ENCODE peak calls at places on chromosomes 5 and 9, in eight cellular contexts. U is colonic mucosa, E is neuronal stem cell, Z is HepG2, V is neural progenitor cell, A is endothelial cell of umbilical vein, G is HCT116, J is PC-3. Q is an unnamed sample.

GRCh38 chr9:107504585-107505455 is 15.3 kb upstream of the KLF4 start:
- DNase-seq in J (peak), U (peak), G (no peak), V (no peak), E (no peak), Z (peak), A (peak), Q (peak)

GRCh38 chr9:95018099-95018927 is 291.8 kb downstream of the AOPEP start:
- DNase-seq in U (no peak), Z (peak), V (peak), E (no peak), J (peak), G (peak), A (peak), Q (peak)

GRCh38 chr9:135075234-135076142 is 12.0 kb upstream of the OLFM1 start:
- DNase-seq in G (no peak), J (no peak), A (no peak), Z (no peak), E (no peak), V (peak), U (peak), Q (peak)

GRCh38 chr5:128144491-128144890 is 60.9 kb downstream of the SLC12A2 start:
- DNase-seq in A (no peak), E (no peak), Z (peak), U (no peak), G (no peak), J (no peak), V (no peak), Q (peak)

GRCh38 chr5:142426129-142426641 is 101.4 kb upstream of the SPRY4 start:
- DNase-seq in G (no peak), J (peak), A (peak), E (no peak), U (no peak), Z (no peak), V (no peak), Q (peak)

GRCh38 chr5:133605323-133605722 is 7.0 kb downstream of the FSTL4 start:
- DNase-seq in J (no peak), A (no peak), E (no peak), G (no peak), Z (no peak), U (no peak), V (no peak), Q (no peak)

GRCh38 chr5:33439905-33440481 is 772 bp upstream of the TARS1 start:
- DNase-seq in E (no peak), A (no peak), V (no peak), U (no peak), G (no peak), Z (peak), J (peak), Q (peak)

GRCh38 chr9:120878188-120879130 is 1.5 kb upstream of the PHF19 start:
- DNase-seq in A (no peak), E (no peak), U (no peak), Z (no peak), V (no peak), J (no peak), G (no peak), Q (no peak)

GRCh38 chr9:121393318-121393717 is 23.3 kb upstream of the STOM start:
- DNase-seq in Z (no peak), G (no peak), V (no peak), A (peak), J (peak), E (no peak), U (no peak), Q (peak)

GRCh38 chr5:123206618-123207320 is 117.7 kb downstream of the PRDM6 start:
- DNase-seq in A (no peak), Z (no peak), J (no peak), V (no peak), E (no peak), U (no peak), G (no peak), Q (peak)

GRCh38 chr5:177602458-177602830 is 2.5 kb downstream of the B4GALT7 start:
- DNase-seq in U (no peak), J (no peak), E (no peak), Z (no peak), A (no peak), V (no peak), G (no peak), Q (no peak)

GRCh38 chr5:102231693-102232619 is 64.1 kb downstream of the SLCO4C1 start:
- DNase-seq in V (peak), J (no peak), E (no peak), A (no peak), U (no peak), G (no peak), Z (no peak), Q (no peak)

GRCh38 chr5:172648008-172648359 is 6.9 kb downstream of the NEURL1B start:
- DNase-seq in G (no peak), Z (no peak), E (no peak), J (no peak), V (no peak), U (no peak), A (no peak), Q (no peak)

GRCh38 chr5:6291961-6292360 is 86.4 kb downstream of the MED10 start:
- DNase-seq in E (no peak), J (peak), G (peak), Z (peak), V (peak), U (no peak), A (peak), Q (no peak)

GRCh38 chr5:94025788-94026473 is 284.5 kb upstream of the POU5F2 start:
- DNase-seq in Z (peak), V (peak), A (no peak), J (no peak), G (no peak), E (no peak), U (no peak), Q (no peak)

GRCh38 chr9:132806723-132807421 is 71.2 kb downstream of the AK8 start:
- DNase-seq in V (peak), E (no peak), Z (no peak), G (no peak), U (no peak), A (no peak), J (peak), Q (no peak)

DNA sequence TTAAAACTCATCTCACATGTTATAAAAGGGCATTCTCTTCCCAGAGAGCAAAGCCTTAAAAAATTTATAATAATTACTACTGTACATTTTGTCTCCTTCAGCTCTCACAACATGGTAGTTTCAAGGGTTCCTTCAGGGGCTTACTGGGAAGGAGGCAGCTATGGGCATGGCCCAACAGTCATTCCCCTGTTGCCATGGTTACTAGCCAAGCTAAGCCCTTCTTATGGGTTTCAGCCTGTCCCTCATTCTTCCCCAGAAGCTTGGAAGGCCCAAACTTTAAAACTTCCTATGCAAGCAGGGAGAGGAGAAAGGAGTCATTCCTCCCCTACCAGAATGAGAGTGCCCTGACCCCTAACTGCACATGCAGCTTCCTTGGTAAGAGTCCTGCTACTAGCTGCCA is 82.2 kb upstream of the CNTLN start:
- DNase-seq in A (no peak), U (no peak), E (peak), G (no peak), Z (no peak), V (peak), J (no peak), Q (no peak)
- H3K27ac ChIP-seq in A (no peak), U (no peak), E (no peak), G (no peak), Z (no peak), V (no peak), J (no peak), Q (no peak)

GRCh38 chr9:128420060-128420650 is 502 bp upstream of the CERCAM start:
- DNase-seq in Z (peak), U (peak), J (peak), V (peak), A (peak), E (peak), G (no peak), Q (peak)
- H3K9ac ChIP-seq in Z (peak), U (peak), J (peak), V (no peak), A (no peak), E (peak), G (peak), Q (peak)

GRCh38 chr5:114467729-114468128 is 105.9 kb downstream of the KCNN2 start:
- DNase-seq in J (peak), A (no peak), G (no peak), U (no peak), E (no peak), V (no peak), Z (no peak), Q (no peak)
- H3K27ac ChIP-seq in J (no peak), A (no peak), G (no peak), U (no peak), E (no peak), V (no peak), Z (no peak), Q (no peak)

GRCh38 chr9:110048473-110048975 is 159.4 kb downstream of the C9orf152 start:
- DNase-seq in J (peak), U (peak), E (peak), V (peak), A (peak), Z (no peak), G (peak), Q (peak)
- H3K9ac ChIP-seq in J (peak), U (peak), E (peak), V (peak), A (peak), Z (no peak), G (peak), Q (peak)

GRCh38 chr9:127154390-127155191 is 32.2 kb upstream of the ANGPTL2 start:
- DNase-seq in A (peak), J (no peak), G (no peak), Z (no peak), U (peak), E (no peak), V (no peak), Q (peak)
- H3K27ac ChIP-seq in A (peak), J (no peak), G (no peak), Z (no peak), U (no peak), E (no peak), V (no peak), Q (peak)

DNA sequence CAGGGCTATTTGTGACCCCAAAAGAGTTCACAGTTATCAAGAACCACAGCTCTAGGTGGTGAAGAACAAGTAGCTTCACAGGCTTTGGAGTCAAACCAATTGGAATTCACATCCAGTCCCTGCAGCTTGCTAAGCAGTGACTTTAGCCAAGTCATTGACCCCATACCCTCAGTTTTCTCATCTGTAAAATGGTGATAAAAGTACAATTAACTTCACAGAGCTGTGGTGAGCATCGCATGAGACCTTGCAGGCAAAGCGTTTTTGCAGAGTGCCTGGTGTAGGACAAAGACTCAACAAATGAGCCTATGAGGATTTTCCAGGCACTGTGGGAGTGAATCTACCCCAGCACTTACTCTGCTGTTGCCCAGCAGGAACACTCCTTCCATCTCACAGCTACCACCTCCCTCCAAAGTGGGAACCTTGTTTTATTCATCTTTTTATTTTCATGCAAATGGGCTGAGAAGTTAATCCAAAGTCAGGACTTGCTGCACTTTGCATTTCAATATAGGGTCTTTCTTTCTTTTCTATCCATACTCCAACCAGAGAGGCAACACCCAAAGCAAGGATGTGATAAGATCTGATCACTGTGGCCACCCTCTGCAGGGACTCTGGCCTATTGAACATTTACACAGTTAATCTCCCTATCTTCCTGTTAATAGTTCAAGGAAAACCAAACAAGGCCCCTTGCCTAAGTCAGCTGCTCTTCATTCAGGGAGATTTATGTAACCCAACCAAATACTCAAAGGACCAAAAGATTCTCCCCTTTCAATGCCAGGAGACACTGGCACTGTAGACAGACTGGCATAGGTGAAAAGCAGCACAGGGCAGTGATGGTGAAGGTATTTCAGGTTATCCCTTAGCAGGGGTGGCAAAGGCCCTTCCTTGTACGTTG is 41.9 kb downstream of the ABCA1 start:
- DNase-seq in J (no peak), E (no peak), U (no peak), A (no peak), V (no peak), Z (peak), G (no peak), Q (no peak)
- H3K9ac ChIP-seq in J (no peak), E (no peak), U (no peak), A (no peak), V (no peak), Z (peak), G (no peak), Q (no peak)

GRCh38 chr9:136690841-136691261 is 3.6 kb upstream of the AGPAT2 start:
- DNase-seq in U (no peak), Z (no peak), J (no peak), E (no peak), V (no peak), G (no peak), A (no peak), Q (no peak)

GRCh38 chr9:136693135-136693489 is 5.9 kb upstream of the AGPAT2 start:
- DNase-seq in U (no peak), J (no peak), Z (no peak), V (no peak), A (no peak), E (no peak), G (no peak), Q (no peak)

GRCh38 chr9:136691316-136692189 is 4.3 kb upstream of the AGPAT2 start:
- DNase-seq in J (no peak), E (no peak), A (no peak), V (peak), G (no peak), U (no peak), Z (no peak), Q (no peak)

GRCh38 chr9:136693490-136694162 is 6.4 kb upstream of the AGPAT2 start:
- DNase-seq in U (peak), J (peak), E (no peak), G (peak), A (peak), Z (peak), V (no peak), Q (peak)

DNA sequence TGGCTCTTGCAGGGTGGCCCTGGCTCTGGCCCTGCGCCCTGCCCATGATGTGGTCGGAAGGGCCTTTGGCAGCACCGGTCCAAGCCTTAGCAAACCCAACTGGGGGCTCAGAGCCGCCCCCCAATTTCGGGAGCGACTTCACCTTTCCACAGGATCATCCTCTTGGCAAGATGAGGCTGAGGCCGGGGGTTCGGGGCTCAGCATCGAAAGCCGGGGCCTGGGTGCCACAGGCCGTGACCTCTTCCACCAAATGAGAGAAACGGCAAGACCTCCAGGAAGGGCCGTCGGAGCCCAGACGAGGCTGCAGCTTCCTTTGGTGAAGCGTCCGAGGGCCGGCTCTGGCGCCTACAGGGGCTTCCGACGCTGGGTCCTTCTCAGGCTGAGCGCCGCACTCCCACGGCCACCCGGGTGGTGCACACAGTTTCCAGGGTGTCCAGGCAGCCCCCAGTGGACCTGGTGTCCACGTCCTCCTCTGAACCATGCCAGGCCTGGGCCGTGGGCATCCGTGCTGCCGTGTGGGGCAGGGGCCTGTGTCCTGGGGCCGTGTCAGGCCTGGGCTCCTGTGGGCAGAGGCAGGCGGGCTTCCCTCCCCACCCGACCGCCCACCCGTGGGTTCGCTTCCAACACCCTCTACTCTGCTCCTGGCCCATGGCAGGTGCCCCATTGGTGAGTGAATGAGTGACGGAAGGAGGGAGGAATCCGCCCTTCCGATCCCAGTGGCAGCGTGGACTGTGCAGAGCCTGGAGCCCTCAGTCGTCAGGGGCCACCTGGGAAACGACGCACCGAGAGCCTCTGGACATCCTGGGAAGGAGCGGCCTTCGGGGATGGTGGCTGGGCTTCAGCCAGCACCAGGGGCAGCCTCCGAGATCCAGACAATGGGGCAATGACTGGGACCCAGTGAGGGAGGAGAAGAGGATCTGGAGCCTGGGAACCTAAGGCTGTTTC is 5.2 kb upstream of the AGPAT2 start:
- DNase-seq in A (no peak), E (no peak), Z (no peak), J (no peak), U (no peak), V (no peak), G (no peak), Q (no peak)
- H3K27ac ChIP-seq in A (no peak), E (no peak), Z (no peak), J (no peak), U (peak), V (no peak), G (peak), Q (no peak)

GRCh38 chr5:67204821-67205220 is 8.2 kb upstream of the CD180 start:
- DNase-seq in V (no peak), J (no peak), U (no peak), G (no peak), E (no peak), Z (no peak), A (no peak), Q (no peak)

GRCh38 chr5:67203701-67204074 is 7.1 kb upstream of the CD180 start:
- DNase-seq in A (no peak), V (no peak), J (no peak), E (no peak), U (no peak), Z (no peak), G (no peak), Q (no peak)

GRCh38 chr5:67200809-67201562 is 4.4 kb upstream of the CD180 start:
- DNase-seq in J (no peak), A (no peak), U (no peak), E (no peak), Z (no peak), G (no peak), V (no peak), Q (no peak)

GRCh38 chr5:67201897-67202549 is 5.4 kb upstream of the CD180 start:
- DNase-seq in G (no peak), U (no peak), Z (no peak), A (no peak), E (no peak), J (no peak), V (no peak), Q (no peak)

DNA sequence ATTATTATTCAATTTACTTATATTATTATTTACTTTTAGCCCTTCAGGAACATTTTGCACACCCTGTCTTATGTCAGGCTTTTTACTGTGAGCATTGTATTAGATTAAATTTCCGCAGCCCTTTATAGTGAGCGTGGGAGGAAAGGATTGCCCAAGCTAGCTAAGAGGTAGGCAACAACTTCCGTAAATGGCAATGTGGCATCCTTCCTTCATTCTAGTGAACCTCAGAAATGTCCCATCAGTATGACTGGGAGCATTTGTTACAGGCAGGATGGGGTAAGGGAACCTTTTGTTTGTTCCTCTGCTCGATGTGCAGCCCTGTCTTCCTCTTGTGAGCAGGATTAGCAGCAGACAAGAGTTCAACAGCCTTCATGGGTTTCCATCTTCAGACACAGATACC is 6.2 kb upstream of the CD180 start:
- DNase-seq in J (no peak), A (no peak), E (no peak), V (no peak), U (no peak), Z (no peak), G (no peak), Q (no peak)
- H3K9ac ChIP-seq in J (no peak), A (no peak), E (no peak), V (no peak), U (no peak), Z (no peak), G (no peak), Q (no peak)

Q was measured in GM23248.